ENCODE peak calls at places on chromosomes 1 and 21, in ten cellular contexts. One of them, this sample, is unnamed.

GRCh38 chr1:18724001-18724411 is 93.4 kb downstream of the PAX7 start:
- DNase-seq in astrocyte of the cerebellum: no peak
- DNase-seq in fibroblast of lung: no peak
- DNase-seq in endothelial cell: no peak
- DNase-seq in chondrocyte: no peak
- DNase-seq in PC-3: no peak
- DNase-seq in coronary artery: no peak
- DNase-seq in fibroblast of the aortic adventitia: no peak
- DNase-seq in lung: no peak
- DNase-seq in NB4: no peak
- DNase-seq in this sample: no peak

GRCh38 chr1:176648556-176648955 is 185.6 kb downstream of the PAPPA2 start:
- DNase-seq in chondrocyte: no peak
- DNase-seq in endothelial cell: no peak
- DNase-seq in PC-3: no peak
- DNase-seq in NB4: no peak
- DNase-seq in fibroblast of lung: no peak
- DNase-seq in lung: no peak
- DNase-seq in coronary artery: no peak
- DNase-seq in astrocyte of the cerebellum: no peak
- DNase-seq in fibroblast of the aortic adventitia: no peak
- DNase-seq in this sample: no peak

GRCh38 chr1:32246888-32247273 is at the start of gene FAM167B:
- DNase-seq in chondrocyte: no peak
- DNase-seq in NB4: no peak
- DNase-seq in endothelial cell: no peak
- DNase-seq in coronary artery: no peak
- DNase-seq in astrocyte of the cerebellum: no peak
- DNase-seq in fibroblast of lung: peak; percentile 72
- DNase-seq in fibroblast of the aortic adventitia: peak; percentile 96
- DNase-seq in PC-3: peak; percentile 56
- DNase-seq in lung: no peak
- DNase-seq in this sample: peak; percentile 45

GRCh38 chr1:202237052-202237451 is 43.5 kb downstream of the LGR6 start:
- DNase-seq in NB4: peak; percentile 58
- DNase-seq in coronary artery: peak; percentile 84
- DNase-seq in fibroblast of lung: no peak
- DNase-seq in fibroblast of the aortic adventitia: no peak
- DNase-seq in chondrocyte: no peak
- DNase-seq in PC-3: peak; percentile 39
- DNase-seq in astrocyte of the cerebellum: no peak
- DNase-seq in endothelial cell: peak; percentile 77
- DNase-seq in lung: no peak
- DNase-seq in this sample: peak; percentile 81

GRCh38 chr21:29246614-29247013 is 52.1 kb upstream of the BACH1 start:
- DNase-seq in fibroblast of lung: no peak
- DNase-seq in astrocyte of the cerebellum: no peak
- DNase-seq in lung: no peak
- DNase-seq in endothelial cell: no peak
- DNase-seq in PC-3: no peak
- DNase-seq in chondrocyte: no peak
- DNase-seq in fibroblast of the aortic adventitia: no peak
- DNase-seq in coronary artery: no peak
- DNase-seq in NB4: no peak
- DNase-seq in this sample: no peak

GRCh38 chr1:78254517-78254916 is 208.8 kb downstream of the GIPC2 start:
- DNase-seq in NB4: no peak
- DNase-seq in fibroblast of the aortic adventitia: peak; percentile 60
- DNase-seq in astrocyte of the cerebellum: no peak
- DNase-seq in fibroblast of lung: peak; percentile 88
- DNase-seq in coronary artery: no peak
- DNase-seq in endothelial cell: no peak
- DNase-seq in PC-3: peak; percentile 96
- DNase-seq in lung: no peak
- DNase-seq in chondrocyte: no peak
- DNase-seq in this sample: peak; percentile 72

GRCh38 chr21:34157456-34158025 is 84.2 kb downstream of the MRPS6 start:
- DNase-seq in PC-3: no peak
- DNase-seq in fibroblast of the aortic adventitia: no peak
- DNase-seq in coronary artery: no peak
- DNase-seq in chondrocyte: no peak
- DNase-seq in NB4: no peak
- DNase-seq in endothelial cell: no peak
- DNase-seq in lung: no peak
- DNase-seq in astrocyte of the cerebellum: no peak
- DNase-seq in fibroblast of lung: no peak
- DNase-seq in this sample: no peak

GRCh38 chr1:89998306-89998705 is 3.4 kb downstream of the ZNF326 start:
- DNase-seq in coronary artery: no peak
- DNase-seq in fibroblast of lung: peak; percentile 45
- DNase-seq in endothelial cell: no peak
- DNase-seq in PC-3: no peak
- DNase-seq in chondrocyte: no peak
- DNase-seq in NB4: no peak
- DNase-seq in lung: no peak
- DNase-seq in astrocyte of the cerebellum: no peak
- DNase-seq in fibroblast of the aortic adventitia: peak; percentile 46
- DNase-seq in this sample: no peak

GRCh38 chr1:59901770-59902388 is 24.7 kb downstream of the CYP2J2 start:
- DNase-seq in chondrocyte: no peak
- DNase-seq in endothelial cell: no peak
- DNase-seq in fibroblast of the aortic adventitia: peak; percentile 13
- DNase-seq in astrocyte of the cerebellum: no peak
- DNase-seq in PC-3: no peak
- DNase-seq in lung: no peak
- DNase-seq in fibroblast of lung: peak; percentile 17
- DNase-seq in coronary artery: no peak
- DNase-seq in NB4: no peak
- DNase-seq in this sample: no peak

GRCh38 chr1:204728456-204728855 is 42.9 kb upstream of the LRRN2 start:
- DNase-seq in astrocyte of the cerebellum: no peak
- DNase-seq in lung: no peak
- DNase-seq in fibroblast of lung: no peak
- DNase-seq in endothelial cell: no peak
- DNase-seq in coronary artery: no peak
- DNase-seq in fibroblast of the aortic adventitia: no peak
- DNase-seq in chondrocyte: no peak
- DNase-seq in NB4: no peak
- DNase-seq in PC-3: peak; percentile 86
- DNase-seq in this sample: peak; percentile 68

GRCh38 chr1:200794506-200795065 is 55.9 kb downstream of the CAMSAP2 start:
- DNase-seq in fibroblast of lung: no peak
- DNase-seq in NB4: no peak
- DNase-seq in coronary artery: no peak
- DNase-seq in lung: no peak
- DNase-seq in endothelial cell: no peak
- DNase-seq in chondrocyte: no peak
- DNase-seq in PC-3: peak; percentile 52
- DNase-seq in fibroblast of the aortic adventitia: no peak
- DNase-seq in astrocyte of the cerebellum: no peak
- DNase-seq in this sample: no peak

GRCh38 chr1:216422821-216423529 is at the start of gene USH2A:
- DNase-seq in lung: no peak
- DNase-seq in endothelial cell: no peak
- DNase-seq in NB4: no peak
- DNase-seq in coronary artery: no peak
- DNase-seq in chondrocyte: no peak
- DNase-seq in fibroblast of the aortic adventitia: no peak
- DNase-seq in astrocyte of the cerebellum: no peak
- DNase-seq in fibroblast of lung: peak; percentile 4
- DNase-seq in PC-3: no peak
- DNase-seq in this sample: no peak

GRCh38 chr1:236623371-236624166 is 19.3 kb upstream of the HEATR1 start:
- DNase-seq in coronary artery: no peak
- DNase-seq in PC-3: peak; percentile 10
- DNase-seq in lung: no peak
- DNase-seq in fibroblast of the aortic adventitia: peak; percentile 30
- DNase-seq in NB4: no peak
- DNase-seq in fibroblast of lung: no peak
- DNase-seq in endothelial cell: no peak
- DNase-seq in astrocyte of the cerebellum: no peak
- DNase-seq in chondrocyte: no peak
- DNase-seq in this sample: peak; percentile 34

GRCh38 chr1:95245029-95245428 is 11.0 kb downstream of the RWDD3 start:
- DNase-seq in PC-3: no peak
- DNase-seq in astrocyte of the cerebellum: no peak
- DNase-seq in lung: no peak
- DNase-seq in chondrocyte: no peak
- DNase-seq in endothelial cell: no peak
- DNase-seq in fibroblast of the aortic adventitia: no peak
- DNase-seq in NB4: no peak
- DNase-seq in fibroblast of lung: no peak
- DNase-seq in coronary artery: no peak
- DNase-seq in this sample: no peak

GRCh38 chr1:19664453-19665043 is at the start of gene HTR6:
- DNase-seq in lung: no peak
- DNase-seq in astrocyte of the cerebellum: no peak
- DNase-seq in fibroblast of the aortic adventitia: no peak
- DNase-seq in endothelial cell: no peak
- DNase-seq in coronary artery: no peak
- DNase-seq in PC-3: no peak
- DNase-seq in NB4: no peak
- DNase-seq in fibroblast of lung: no peak
- DNase-seq in chondrocyte: no peak
- DNase-seq in this sample: no peak

GRCh38 chr1:38690790-38691189 is 168.8 kb downstream of the RRAGC start:
- DNase-seq in endothelial cell: no peak
- DNase-seq in chondrocyte: no peak
- DNase-seq in coronary artery: no peak
- DNase-seq in lung: no peak
- DNase-seq in PC-3: no peak
- DNase-seq in NB4: no peak
- DNase-seq in astrocyte of the cerebellum: no peak
- DNase-seq in fibroblast of the aortic adventitia: no peak
- DNase-seq in fibroblast of lung: peak; percentile 2
- DNase-seq in this sample: peak; percentile 32

DNA sequence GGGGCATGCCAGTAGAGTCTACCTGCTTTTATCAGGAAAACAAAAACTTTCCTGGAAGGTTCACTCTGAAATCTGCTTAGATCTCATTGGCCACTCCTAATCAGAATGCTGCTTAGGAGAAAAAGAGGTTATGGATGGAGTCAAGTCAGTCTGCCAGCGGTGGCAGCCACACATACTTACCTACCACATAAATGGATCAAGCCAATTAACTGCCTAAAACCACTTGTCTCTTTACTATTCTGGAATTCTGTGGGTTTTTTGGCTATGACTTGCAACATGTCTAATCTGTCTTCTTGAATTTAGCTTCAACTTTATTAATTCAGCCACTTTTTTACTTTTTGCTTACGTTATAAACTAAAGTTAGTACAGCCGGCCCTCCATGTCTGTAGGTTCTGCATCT is 140.2 kb upstream of the SERTAD4 start:
- DNase-seq in chondrocyte: no peak
- DNase-seq in lung: no peak
- DNase-seq in fibroblast of lung: peak; percentile 55
- DNase-seq in astrocyte of the cerebellum: no peak
- DNase-seq in endothelial cell: no peak
- DNase-seq in NB4: no peak
- DNase-seq in PC-3: no peak
- DNase-seq in coronary artery: no peak
- DNase-seq in fibroblast of the aortic adventitia: no peak
- DNase-seq in this sample: no peak
- TF ChIP-seq CTCF in chondrocyte: no peak
- TF ChIP-seq CTCF in lung: no peak
- TF ChIP-seq CTCF in fibroblast of lung: no peak
- TF ChIP-seq CTCF in astrocyte of the cerebellum: no peak
- TF ChIP-seq CTCF in endothelial cell: no peak
- TF ChIP-seq CTCF in NB4: no peak
- TF ChIP-seq CTCF in PC-3: no peak
- TF ChIP-seq CTCF in coronary artery: no peak
- TF ChIP-seq CTCF in fibroblast of the aortic adventitia: no peak
- TF ChIP-seq CTCF in this sample: no peak

DNA sequence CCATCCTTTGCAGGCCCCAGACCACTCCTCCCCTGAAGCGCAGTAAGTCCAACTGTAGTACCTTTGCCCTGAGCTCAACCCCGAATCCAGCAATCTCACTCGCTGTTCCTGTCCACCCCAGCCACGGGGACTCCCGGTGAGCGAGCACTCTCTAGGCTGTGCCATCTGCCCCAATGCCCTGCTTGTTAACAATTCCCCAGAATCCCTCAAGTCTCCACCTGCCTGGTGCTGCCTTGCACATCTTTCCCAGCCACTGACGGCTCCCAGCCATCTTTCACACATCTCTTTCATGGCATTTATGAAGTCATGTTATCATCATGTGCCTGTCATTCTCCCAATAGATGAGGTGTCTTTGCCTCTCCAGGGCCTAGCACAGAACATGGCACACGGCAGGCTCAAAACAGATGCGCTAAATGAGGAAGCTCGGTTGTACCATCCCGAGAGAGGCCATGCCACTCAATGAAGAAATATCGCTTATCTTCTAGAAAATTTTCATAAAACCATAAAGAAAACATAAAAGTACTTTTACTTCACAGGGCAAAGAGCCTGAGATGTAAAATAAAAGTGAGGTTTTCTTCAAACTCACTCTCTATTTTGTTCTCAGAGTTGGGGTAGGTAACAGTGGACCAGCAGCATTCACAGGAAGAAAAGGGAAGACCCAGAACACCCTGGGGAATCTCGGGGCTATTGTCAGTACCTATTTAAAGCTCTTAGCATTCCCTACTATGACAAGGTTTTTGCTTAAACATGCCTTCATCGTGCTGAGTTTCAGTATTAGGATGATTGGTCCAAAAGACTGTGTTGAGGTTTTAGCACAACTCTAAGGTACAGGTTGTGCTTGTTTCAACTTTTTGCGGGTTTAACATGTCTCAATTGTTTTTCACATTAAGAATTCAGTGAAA is 55.2 kb downstream of the COQ8A start:
- DNase-seq in NB4: no peak
- DNase-seq in chondrocyte: no peak
- DNase-seq in lung: no peak
- DNase-seq in astrocyte of the cerebellum: no peak
- DNase-seq in fibroblast of the aortic adventitia: no peak
- DNase-seq in PC-3: no peak
- DNase-seq in fibroblast of lung: no peak
- DNase-seq in endothelial cell: no peak
- DNase-seq in coronary artery: no peak
- DNase-seq in this sample: no peak
- TF ChIP-seq CTCF in NB4: no peak
- TF ChIP-seq CTCF in chondrocyte: no peak
- TF ChIP-seq CTCF in lung: no peak
- TF ChIP-seq CTCF in astrocyte of the cerebellum: no peak
- TF ChIP-seq CTCF in fibroblast of the aortic adventitia: no peak
- TF ChIP-seq CTCF in PC-3: no peak
- TF ChIP-seq CTCF in fibroblast of lung: no peak
- TF ChIP-seq CTCF in endothelial cell: no peak
- TF ChIP-seq CTCF in coronary artery: no peak
- TF ChIP-seq CTCF in this sample: no peak

GRCh38 chr1:210294991-210295773 is 33.5 kb upstream of the HHAT start:
- DNase-seq in chondrocyte: no peak
- DNase-seq in endothelial cell: peak; percentile 47
- DNase-seq in astrocyte of the cerebellum: no peak
- DNase-seq in NB4: no peak
- DNase-seq in fibroblast of lung: peak; percentile 63
- DNase-seq in PC-3: no peak
- DNase-seq in fibroblast of the aortic adventitia: peak; percentile 43
- DNase-seq in coronary artery: peak; percentile 81
- DNase-seq in lung: no peak
- DNase-seq in this sample: no peak
- TF ChIP-seq CTCF in chondrocyte: peak; percentile 58
- TF ChIP-seq CTCF in endothelial cell: no peak
- TF ChIP-seq CTCF in astrocyte of the cerebellum: no peak
- TF ChIP-seq CTCF in NB4: no peak
- TF ChIP-seq CTCF in fibroblast of lung: no peak
- TF ChIP-seq CTCF in PC-3: no peak
- TF ChIP-seq CTCF in fibroblast of the aortic adventitia: no peak
- TF ChIP-seq CTCF in coronary artery: no peak
- TF ChIP-seq CTCF in lung: no peak
- TF ChIP-seq CTCF in this sample: no peak

GRCh38 chr21:15037095-15037730 is 27.6 kb downstream of the NRIP1 start:
- DNase-seq in chondrocyte: no peak
- DNase-seq in coronary artery: no peak
- DNase-seq in lung: no peak
- DNase-seq in endothelial cell: no peak
- DNase-seq in astrocyte of the cerebellum: no peak
- DNase-seq in fibroblast of the aortic adventitia: no peak
- DNase-seq in PC-3: no peak
- DNase-seq in fibroblast of lung: no peak
- DNase-seq in NB4: no peak
- DNase-seq in this sample: no peak
- TF ChIP-seq CTCF in chondrocyte: no peak
- TF ChIP-seq CTCF in coronary artery: no peak
- TF ChIP-seq CTCF in lung: no peak
- TF ChIP-seq CTCF in endothelial cell: no peak
- TF ChIP-seq CTCF in astrocyte of the cerebellum: no peak
- TF ChIP-seq CTCF in fibroblast of the aortic adventitia: no peak
- TF ChIP-seq CTCF in PC-3: no peak
- TF ChIP-seq CTCF in fibroblast of lung: no peak
- TF ChIP-seq CTCF in NB4: no peak
- TF ChIP-seq CTCF in this sample: no peak